ENCODE peak calls at places on chromosomes 5 and 9, in six cellular contexts. X, M, O, V, N and K are unnamed samples.

GRCh38 chr5:87300744-87301143 is 33.1 kb downstream of the RASA1 start:
- DNase-seq in X (peak; percentile 73), M (peak; percentile 61), O (no peak), V (no peak), N (peak; percentile 69), K (no peak)

GRCh38 chr9:37966443-37967271 is 62.7 kb upstream of the SLC25A51 start:
- DNase-seq in X (no peak), M (no peak), O (no peak), V (no peak), N (peak; percentile 45), K (no peak)

GRCh38 chr5:54785729-54786548 is 199.5 kb downstream of the ESM1 start:
- DNase-seq in X (peak; percentile 62), M (no peak), O (no peak), V (no peak), N (no peak), K (no peak)

GRCh38 chr5:55303238-55303690 is 4.2 kb downstream of the DHX29 start:
- DNase-seq in X (peak; percentile 91), M (no peak), O (no peak), V (no peak), N (peak; percentile 13), K (no peak)

GRCh38 chr5:139271201-139272027 is 22.1 kb upstream of the MATR3 start:
- DNase-seq in X (peak; percentile 93), M (no peak), O (no peak), V (no peak), N (no peak), K (peak; percentile 28)

GRCh38 chr5:123125953-123126352 is 36.9 kb downstream of the PRDM6 start:
- DNase-seq in X (peak; percentile 71), M (no peak), O (no peak), V (no peak), N (no peak), K (peak; percentile 50)

GRCh38 chr5:23675456-23675855 is 168.0 kb downstream of the PRDM9 start:
- DNase-seq in X (no peak), M (no peak), O (no peak), V (no peak), N (no peak), K (peak; percentile 97)

GRCh38 chr9:129487658-129488483 is 133.0 kb downstream of the C9orf50 start:
- DNase-seq in X (peak; percentile 78), M (peak; percentile 20), O (peak; percentile 20), V (no peak), N (no peak), K (no peak)

GRCh38 chr5:102867999-102868662 is 113.0 kb downstream of the PAM start:
- DNase-seq in X (peak; percentile 40), M (no peak), O (peak; percentile 23), V (no peak), N (no peak), K (no peak)

GRCh38 chr5:133367413-133367812 is 244.9 kb downstream of the FSTL4 start:
- DNase-seq in X (no peak), M (no peak), O (no peak), V (no peak), N (no peak), K (no peak)

GRCh38 chr5:111748304-111748763 is 8.7 kb downstream of the NREP start:
- DNase-seq in X (peak; percentile 80), M (no peak), O (no peak), V (no peak), N (peak; percentile 12), K (peak; percentile 73)

GRCh38 chr5:96315431-96315830 is 117.6 kb downstream of the PCSK1 start:
- DNase-seq in X (no peak), M (no peak), O (no peak), V (no peak), N (no peak), K (no peak)

GRCh38 chr5:172638209-172638768 is 2.8 kb upstream of the NEURL1B start:
- DNase-seq in X (no peak), M (no peak), O (no peak), V (no peak), N (no peak), K (no peak)

GRCh38 chr5:125093776-125094175 is 347.3 kb upstream of the ZNF608 start:
- DNase-seq in X (peak; percentile 77), M (no peak), O (no peak), V (no peak), N (no peak), K (no peak)

GRCh38 chr5:42753099-42753498 is 3.5 kb upstream of the CCDC152 start:
- DNase-seq in X (no peak), M (no peak), O (no peak), V (no peak), N (no peak), K (no peak)

GRCh38 chr5:169591636-169592035 is 8.1 kb downstream of the SPDL1 start:
- DNase-seq in X (peak; percentile 20), M (no peak), O (no peak), V (no peak), N (no peak), K (no peak)